ENCODE peak calls at places on chromosomes 1 and 21, in ten cellular contexts. One of them, this sample, is unnamed.

GRCh38 chr1:234597894-234598293 is 12.1 kb downstream of the IRF2BP2 start:
- DNase-seq in PC-3: peak
- DNase-seq in endothelial cell: no peak
- DNase-seq in EL: peak
- DNase-seq in retina: no peak
- DNase-seq in mucosa of descending colon: no peak
- DNase-seq in AG08395: no peak
- DNase-seq in T1000: no peak
- DNase-seq in IMR-90: peak
- DNase-seq in GM13976: peak
- DNase-seq in this sample: no peak

GRCh38 chr1:227945891-227946623 is 1.7 kb downstream of the WNT9A start:
- DNase-seq in PC-3: peak
- DNase-seq in endothelial cell: peak
- DNase-seq in EL: peak
- DNase-seq in retina: peak
- DNase-seq in mucosa of descending colon: peak
- DNase-seq in AG08395: peak
- DNase-seq in T1000: peak
- DNase-seq in IMR-90: peak
- DNase-seq in GM13976: no peak
- DNase-seq in this sample: no peak

GRCh38 chr1:167119696-167120095 is 25.8 kb downstream of the STYXL2 start:
- DNase-seq in PC-3: no peak
- DNase-seq in endothelial cell: no peak
- DNase-seq in EL: no peak
- DNase-seq in retina: no peak
- DNase-seq in mucosa of descending colon: no peak
- DNase-seq in AG08395: no peak
- DNase-seq in T1000: no peak
- DNase-seq in IMR-90: no peak
- DNase-seq in GM13976: no peak
- DNase-seq in this sample: no peak

GRCh38 chr1:115411388-115412063 is 73.5 kb upstream of the NGF start:
- DNase-seq in PC-3: peak
- DNase-seq in endothelial cell: no peak
- DNase-seq in EL: peak
- DNase-seq in retina: no peak
- DNase-seq in mucosa of descending colon: no peak
- DNase-seq in AG08395: peak
- DNase-seq in T1000: no peak
- DNase-seq in IMR-90: peak
- DNase-seq in GM13976: no peak
- DNase-seq in this sample: peak

GRCh38 chr1:30718636-30719405 is 4.6 kb downstream of the MATN1 start:
- DNase-seq in PC-3: no peak
- DNase-seq in endothelial cell: peak
- DNase-seq in EL: no peak
- DNase-seq in retina: peak
- DNase-seq in mucosa of descending colon: peak
- DNase-seq in AG08395: peak
- DNase-seq in T1000: peak
- DNase-seq in IMR-90: peak
- DNase-seq in GM13976: peak
- DNase-seq in this sample: no peak

GRCh38 chr21:21001591-21002100 is 3.4 kb downstream of the NCAM2 start:
- DNase-seq in PC-3: no peak
- DNase-seq in endothelial cell: no peak
- DNase-seq in EL: no peak
- DNase-seq in retina: no peak
- DNase-seq in mucosa of descending colon: no peak
- DNase-seq in AG08395: no peak
- DNase-seq in T1000: no peak
- DNase-seq in IMR-90: no peak
- DNase-seq in GM13976: no peak
- DNase-seq in this sample: no peak

GRCh38 chr1:2103901-2104590 is 53.8 kb downstream of the PRKCZ start:
- DNase-seq in PC-3: no peak
- DNase-seq in endothelial cell: no peak
- DNase-seq in EL: no peak
- DNase-seq in retina: no peak
- DNase-seq in mucosa of descending colon: peak
- DNase-seq in AG08395: no peak
- DNase-seq in T1000: no peak
- DNase-seq in IMR-90: no peak
- DNase-seq in GM13976: no peak
- DNase-seq in this sample: no peak

GRCh38 chr1:31981976-31982375 is 31.7 kb upstream of the KHDRBS1 start:
- DNase-seq in PC-3: peak
- DNase-seq in endothelial cell: no peak
- DNase-seq in EL: no peak
- DNase-seq in retina: no peak
- DNase-seq in mucosa of descending colon: no peak
- DNase-seq in AG08395: no peak
- DNase-seq in T1000: no peak
- DNase-seq in IMR-90: no peak
- DNase-seq in GM13976: no peak
- DNase-seq in this sample: no peak

GRCh38 chr1:172292840-172293239 is 127.6 kb upstream of the C1orf105 start:
- DNase-seq in PC-3: no peak
- DNase-seq in endothelial cell: no peak
- DNase-seq in EL: no peak
- DNase-seq in retina: no peak
- DNase-seq in mucosa of descending colon: no peak
- DNase-seq in AG08395: peak
- DNase-seq in T1000: no peak
- DNase-seq in IMR-90: no peak
- DNase-seq in GM13976: no peak
- DNase-seq in this sample: no peak

GRCh38 chr21:46196733-46197132 is 12.5 kb upstream of the SPATC1L start:
- DNase-seq in PC-3: no peak
- DNase-seq in endothelial cell: no peak
- DNase-seq in EL: no peak
- DNase-seq in retina: no peak
- DNase-seq in mucosa of descending colon: peak
- DNase-seq in AG08395: no peak
- DNase-seq in T1000: no peak
- DNase-seq in IMR-90: no peak
- DNase-seq in GM13976: no peak
- DNase-seq in this sample: no peak

GRCh38 chr1:34415140-34415539 is 238.4 kb downstream of the C1orf94 start:
- DNase-seq in PC-3: no peak
- DNase-seq in endothelial cell: no peak
- DNase-seq in EL: no peak
- DNase-seq in retina: no peak
- DNase-seq in mucosa of descending colon: no peak
- DNase-seq in AG08395: no peak
- DNase-seq in T1000: no peak
- DNase-seq in IMR-90: no peak
- DNase-seq in GM13976: no peak
- DNase-seq in this sample: no peak

GRCh38 chr1:160420881-160421842 is 20.8 kb downstream of the VANGL2 start:
- DNase-seq in PC-3: no peak
- DNase-seq in endothelial cell: no peak
- DNase-seq in EL: no peak
- DNase-seq in retina: no peak
- DNase-seq in mucosa of descending colon: no peak
- DNase-seq in AG08395: no peak
- DNase-seq in T1000: no peak
- DNase-seq in IMR-90: no peak
- DNase-seq in GM13976: peak
- DNase-seq in this sample: no peak

GRCh38 chr1:180515857-180516388 is 13.5 kb upstream of the ACBD6 start:
- DNase-seq in PC-3: peak
- DNase-seq in endothelial cell: peak
- DNase-seq in EL: peak
- DNase-seq in retina: peak
- DNase-seq in mucosa of descending colon: peak
- DNase-seq in AG08395: peak
- DNase-seq in T1000: peak
- DNase-seq in IMR-90: peak
- DNase-seq in GM13976: peak
- DNase-seq in this sample: peak

GRCh38 chr1:10598088-10598712 is 123.5 kb downstream of the PEX14 start:
- DNase-seq in PC-3: peak
- DNase-seq in endothelial cell: no peak
- DNase-seq in EL: no peak
- DNase-seq in retina: no peak
- DNase-seq in mucosa of descending colon: no peak
- DNase-seq in AG08395: no peak
- DNase-seq in T1000: no peak
- DNase-seq in IMR-90: no peak
- DNase-seq in GM13976: no peak
- DNase-seq in this sample: no peak

GRCh38 chr1:156655904-156656516 is 14.1 kb downstream of the BCAN start:
- DNase-seq in PC-3: no peak
- DNase-seq in endothelial cell: no peak
- DNase-seq in EL: no peak
- DNase-seq in retina: no peak
- DNase-seq in mucosa of descending colon: no peak
- DNase-seq in AG08395: no peak
- DNase-seq in T1000: no peak
- DNase-seq in IMR-90: no peak
- DNase-seq in GM13976: no peak
- DNase-seq in this sample: no peak

GRCh38 chr21:37862536-37862935 is 53.7 kb downstream of the KCNJ6 start:
- DNase-seq in PC-3: peak
- DNase-seq in endothelial cell: peak
- DNase-seq in EL: peak
- DNase-seq in retina: peak
- DNase-seq in mucosa of descending colon: no peak
- DNase-seq in AG08395: peak
- DNase-seq in T1000: no peak
- DNase-seq in IMR-90: peak
- DNase-seq in GM13976: peak
- DNase-seq in this sample: no peak

GRCh38 chr1:91645031-91645430 is 144.4 kb downstream of the CDC7 start:
- DNase-seq in PC-3: no peak
- DNase-seq in endothelial cell: no peak
- DNase-seq in EL: no peak
- DNase-seq in retina: no peak
- DNase-seq in mucosa of descending colon: no peak
- DNase-seq in AG08395: no peak
- DNase-seq in T1000: no peak
- DNase-seq in IMR-90: peak
- DNase-seq in GM13976: no peak
- DNase-seq in this sample: no peak

GRCh38 chr1:61642475-61643232 is 82.3 kb downstream of the TM2D1 start:
- DNase-seq in PC-3: peak
- DNase-seq in endothelial cell: no peak
- DNase-seq in EL: no peak
- DNase-seq in retina: no peak
- DNase-seq in mucosa of descending colon: no peak
- DNase-seq in AG08395: no peak
- DNase-seq in T1000: no peak
- DNase-seq in IMR-90: no peak
- DNase-seq in GM13976: no peak
- DNase-seq in this sample: no peak

GRCh38 chr1:39490596-39491145 is 765 bp upstream of the BMP8A start:
- DNase-seq in PC-3: no peak
- DNase-seq in endothelial cell: no peak
- DNase-seq in EL: no peak
- DNase-seq in retina: no peak
- DNase-seq in mucosa of descending colon: peak
- DNase-seq in AG08395: no peak
- DNase-seq in T1000: no peak
- DNase-seq in IMR-90: no peak
- DNase-seq in GM13976: peak
- DNase-seq in this sample: no peak

GRCh38 chr1:220604921-220605320 is 77.0 kb downstream of the MARK1 start:
- DNase-seq in PC-3: no peak
- DNase-seq in endothelial cell: no peak
- DNase-seq in EL: no peak
- DNase-seq in retina: no peak
- DNase-seq in mucosa of descending colon: no peak
- DNase-seq in AG08395: no peak
- DNase-seq in T1000: no peak
- DNase-seq in IMR-90: no peak
- DNase-seq in GM13976: no peak
- DNase-seq in this sample: no peak

GRCh38 chr1:58902830-58903229 is 119.0 kb upstream of the JUN start:
- DNase-seq in PC-3: no peak
- DNase-seq in endothelial cell: no peak
- DNase-seq in EL: no peak
- DNase-seq in retina: no peak
- DNase-seq in mucosa of descending colon: no peak
- DNase-seq in AG08395: no peak
- DNase-seq in T1000: no peak
- DNase-seq in IMR-90: no peak
- DNase-seq in GM13976: peak
- DNase-seq in this sample: no peak

GRCh38 chr1:180424848-180425457 is 77.4 kb downstream of the ACBD6 start:
- DNase-seq in PC-3: no peak
- DNase-seq in endothelial cell: no peak
- DNase-seq in EL: no peak
- DNase-seq in retina: peak
- DNase-seq in mucosa of descending colon: no peak
- DNase-seq in AG08395: no peak
- DNase-seq in T1000: no peak
- DNase-seq in IMR-90: no peak
- DNase-seq in GM13976: no peak
- DNase-seq in this sample: no peak

GRCh38 chr21:44778094-44778493 is 23.5 kb downstream of the UBE2G2 start:
- DNase-seq in PC-3: no peak
- DNase-seq in endothelial cell: no peak
- DNase-seq in EL: no peak
- DNase-seq in retina: no peak
- DNase-seq in mucosa of descending colon: no peak
- DNase-seq in AG08395: no peak
- DNase-seq in T1000: no peak
- DNase-seq in IMR-90: no peak
- DNase-seq in GM13976: no peak
- DNase-seq in this sample: no peak

GRCh38 chr1:10604966-10605365 is 130.2 kb downstream of the PEX14 start:
- DNase-seq in PC-3: no peak
- DNase-seq in endothelial cell: no peak
- DNase-seq in EL: no peak
- DNase-seq in retina: no peak
- DNase-seq in mucosa of descending colon: no peak
- DNase-seq in AG08395: no peak
- DNase-seq in T1000: no peak
- DNase-seq in IMR-90: no peak
- DNase-seq in GM13976: no peak
- DNase-seq in this sample: no peak

GRCh38 chr1:230084408-230085177 is 17.6 kb downstream of the GALNT2 start:
- DNase-seq in PC-3: peak
- DNase-seq in endothelial cell: no peak
- DNase-seq in EL: peak
- DNase-seq in retina: no peak
- DNase-seq in mucosa of descending colon: no peak
- DNase-seq in AG08395: peak
- DNase-seq in T1000: peak
- DNase-seq in IMR-90: peak
- DNase-seq in GM13976: peak
- DNase-seq in this sample: peak

GRCh38 chr21:45615145-45615711 is 28.3 kb upstream of the PCBP3 start:
- DNase-seq in PC-3: peak
- DNase-seq in endothelial cell: no peak
- DNase-seq in EL: no peak
- DNase-seq in retina: peak
- DNase-seq in mucosa of descending colon: peak
- DNase-seq in AG08395: no peak
- DNase-seq in T1000: no peak
- DNase-seq in IMR-90: peak
- DNase-seq in GM13976: peak
- DNase-seq in this sample: no peak

GRCh38 chr1:12075195-12076114 is 12.4 kb downstream of the TNFRSF8 start:
- DNase-seq in PC-3: no peak
- DNase-seq in endothelial cell: no peak
- DNase-seq in EL: peak
- DNase-seq in retina: no peak
- DNase-seq in mucosa of descending colon: no peak
- DNase-seq in AG08395: peak
- DNase-seq in T1000: no peak
- DNase-seq in IMR-90: peak
- DNase-seq in GM13976: no peak
- DNase-seq in this sample: no peak

GRCh38 chr1:235858784-235859183 is 7.9 kb downstream of the LYST start:
- DNase-seq in PC-3: no peak
- DNase-seq in endothelial cell: no peak
- DNase-seq in EL: no peak
- DNase-seq in retina: no peak
- DNase-seq in mucosa of descending colon: no peak
- DNase-seq in AG08395: no peak
- DNase-seq in T1000: no peak
- DNase-seq in IMR-90: no peak
- DNase-seq in GM13976: no peak
- DNase-seq in this sample: no peak

This sample was measured in Panc1.